ENCODE peak calls at places on chromosomes 12 and 14, in four cellular contexts. C is sigmoid colon; Y is activated CD8-positive, alpha-beta T cell treated with anti-CD3 and anti-CD28 coated beads for 36 hours; Q is GM04504. U is an unnamed sample.

GRCh38 chr14:89024691-89025090 is 200.2 kb downstream of the TTC8 start:
- DNase-seq in Y (no peak), C (no peak), Q (no peak), U (no peak)

GRCh38 chr12:107167756-107168155 is 74.4 kb upstream of the CRY1 start:
- DNase-seq in Y (no peak), Q (no peak), C (no peak), U (no peak)

GRCh38 chr12:86772688-86773087 is 516.5 kb upstream of the MGAT4C start:
- DNase-seq in C (no peak), Y (no peak), Q (no peak), U (no peak)

GRCh38 chr14:36514278-36515104 is 5.5 kb downstream of the NKX2-1 start:
- DNase-seq in C (no peak), Q (no peak), Y (no peak), U (no peak)

GRCh38 chr14:33062881-33063280 is 124.2 kb downstream of the NPAS3 start:
- DNase-seq in Y (no peak), C (no peak), Q (peak), U (no peak)

GRCh38 chr14:91839754-91840153 is 27.6 kb downstream of the TC2N start:
- DNase-seq in Y (peak), C (no peak), Q (no peak), U (peak)

GRCh38 chr12:93261505-93262094 is 116.1 kb upstream of the NUDT4 start:
- DNase-seq in Y (no peak), Q (no peak), C (no peak), U (no peak)

GRCh38 chr12:96399919-96400630 is at the start of gene CDK17:
- DNase-seq in Y (peak), Q (peak), C (peak), U (peak)

U was measured in GM12865.